ENCODE peak calls at places on chromosome X, in seven cellular contexts. One of them, this sample, is unnamed.

GRCh38 chrX:33725556-33726232 is 406.4 kb downstream of the FAM47A start:
- DNase-seq in A549: no peak
- DNase-seq in mesendoderm: peak; percentile 70
- DNase-seq in transverse colon: no peak
- DNase-seq in neuronal stem cell: peak; percentile 8
- DNase-seq in right cardiac atrium: no peak
- DNase-seq in vagina: no peak
- DNase-seq in this sample: no peak

GRCh38 chrX:120604359-120604782 is 470 bp downstream of the MCTS1 start:
- DNase-seq in transverse colon: peak; percentile 19
- DNase-seq in mesendoderm: peak; percentile 4
- DNase-seq in vagina: no peak
- DNase-seq in right cardiac atrium: no peak
- DNase-seq in A549: peak; percentile 37
- DNase-seq in neuronal stem cell: no peak
- DNase-seq in this sample: peak; percentile 41

GRCh38 chrX:40459576-40460158 is 121.1 kb upstream of the ATP6AP2 start:
- DNase-seq in transverse colon: no peak
- DNase-seq in mesendoderm: no peak
- DNase-seq in right cardiac atrium: no peak
- DNase-seq in vagina: no peak
- DNase-seq in A549: no peak
- DNase-seq in neuronal stem cell: no peak
- DNase-seq in this sample: no peak

GRCh38 chrX:17590892-17591740 is 146.2 kb upstream of the SCML1 start:
- DNase-seq in neuronal stem cell: peak; percentile 15
- DNase-seq in transverse colon: peak; percentile 59
- DNase-seq in mesendoderm: peak; percentile 69
- DNase-seq in vagina: no peak
- DNase-seq in right cardiac atrium: peak; percentile 70
- DNase-seq in A549: peak; percentile 28
- DNase-seq in this sample: peak; percentile 56

GRCh38 chrX:13373807-13374187 is 53.9 kb upstream of the ATXN3L start:
- DNase-seq in vagina: no peak
- DNase-seq in right cardiac atrium: no peak
- DNase-seq in A549: no peak
- DNase-seq in neuronal stem cell: no peak
- DNase-seq in mesendoderm: no peak
- DNase-seq in transverse colon: no peak
- DNase-seq in this sample: no peak

GRCh38 chrX:149831473-149831872 is 49.5 kb upstream of the MAGEA8 start:
- DNase-seq in transverse colon: no peak
- DNase-seq in right cardiac atrium: no peak
- DNase-seq in vagina: no peak
- DNase-seq in A549: no peak
- DNase-seq in mesendoderm: peak; percentile 44
- DNase-seq in neuronal stem cell: no peak
- DNase-seq in this sample: no peak

GRCh38 chrX:70030242-70030823 is 19.4 kb downstream of the AWAT2 start:
- DNase-seq in vagina: no peak
- DNase-seq in right cardiac atrium: no peak
- DNase-seq in A549: peak; percentile 51
- DNase-seq in neuronal stem cell: peak; percentile 44
- DNase-seq in transverse colon: peak; percentile 13
- DNase-seq in mesendoderm: peak; percentile 74
- DNase-seq in this sample: peak; percentile 7

GRCh38 chrX:146243071-146243470 is 425.4 kb downstream of the SLITRK2 start:
- DNase-seq in mesendoderm: no peak
- DNase-seq in neuronal stem cell: no peak
- DNase-seq in vagina: no peak
- DNase-seq in transverse colon: no peak
- DNase-seq in A549: no peak
- DNase-seq in right cardiac atrium: no peak
- DNase-seq in this sample: no peak

GRCh38 chrX:54695816-54696487 is 102.1 kb downstream of the ITIH6 start:
- DNase-seq in right cardiac atrium: no peak
- DNase-seq in A549: no peak
- DNase-seq in vagina: no peak
- DNase-seq in neuronal stem cell: no peak
- DNase-seq in transverse colon: no peak
- DNase-seq in mesendoderm: peak; percentile 10
- DNase-seq in this sample: no peak

GRCh38 chrX:109826954-109827708 is 94.1 kb upstream of the ACSL4 start:
- DNase-seq in transverse colon: no peak
- DNase-seq in right cardiac atrium: no peak
- DNase-seq in vagina: no peak
- DNase-seq in mesendoderm: peak; percentile 68
- DNase-seq in neuronal stem cell: no peak
- DNase-seq in A549: peak; percentile 21
- DNase-seq in this sample: peak; percentile 77

GRCh38 chrX:111407948-111408347 is 4.0 kb downstream of the DCX start:
- DNase-seq in mesendoderm: no peak
- DNase-seq in transverse colon: no peak
- DNase-seq in A549: no peak
- DNase-seq in right cardiac atrium: no peak
- DNase-seq in vagina: no peak
- DNase-seq in neuronal stem cell: no peak
- DNase-seq in this sample: no peak

GRCh38 chrX:1153940-1154339 is 58.5 kb downstream of the CRLF2 start:
- DNase-seq in mesendoderm: peak; percentile 34
- DNase-seq in A549: no peak
- DNase-seq in vagina: no peak
- DNase-seq in right cardiac atrium: no peak
- DNase-seq in transverse colon: no peak
- DNase-seq in neuronal stem cell: no peak
- DNase-seq in this sample: peak; percentile 29

GRCh38 chrX:1150569-1151347 is 61.7 kb downstream of the CRLF2 start:
- DNase-seq in transverse colon: no peak
- DNase-seq in neuronal stem cell: no peak
- DNase-seq in vagina: no peak
- DNase-seq in right cardiac atrium: no peak
- DNase-seq in mesendoderm: no peak
- DNase-seq in A549: no peak
- DNase-seq in this sample: peak; percentile 9

GRCh38 chrX:1151378-1152077 is 60.9 kb downstream of the CRLF2 start:
- DNase-seq in vagina: no peak
- DNase-seq in A549: no peak
- DNase-seq in mesendoderm: no peak
- DNase-seq in neuronal stem cell: no peak
- DNase-seq in right cardiac atrium: no peak
- DNase-seq in transverse colon: no peak
- DNase-seq in this sample: peak; percentile 18

GRCh38 chrX:1147641-1148515 is 64.6 kb downstream of the CRLF2 start:
- DNase-seq in mesendoderm: no peak
- DNase-seq in right cardiac atrium: no peak
- DNase-seq in vagina: no peak
- DNase-seq in neuronal stem cell: no peak
- DNase-seq in A549: no peak
- DNase-seq in transverse colon: no peak
- DNase-seq in this sample: peak; percentile 28

DNA sequence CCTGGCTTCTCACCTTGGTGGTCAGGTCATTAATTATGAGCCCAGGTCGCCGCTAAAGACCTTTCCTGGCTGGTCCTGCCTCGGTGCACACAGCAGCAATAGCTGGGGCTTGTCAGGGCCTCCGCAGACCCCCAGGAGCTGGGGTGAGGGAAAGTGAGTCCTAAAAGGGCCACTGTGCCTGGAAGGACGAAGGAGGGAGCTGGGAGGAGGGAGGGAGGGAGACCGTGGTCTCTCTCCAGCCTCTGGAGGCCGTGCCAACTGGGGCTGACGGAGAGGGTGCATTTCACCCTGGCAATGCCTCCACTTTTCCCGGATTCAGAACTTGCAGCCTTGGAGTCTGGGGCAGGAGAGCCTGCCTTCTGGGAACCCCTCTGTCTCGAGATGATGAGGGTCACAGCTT is 60.4 kb downstream of the CRLF2 start:
- DNase-seq in vagina: no peak
- DNase-seq in transverse colon: no peak
- DNase-seq in mesendoderm: no peak
- DNase-seq in neuronal stem cell: no peak
- DNase-seq in A549: no peak
- DNase-seq in right cardiac atrium: no peak
- DNase-seq in this sample: no peak
- H3K4me3 ChIP-seq in vagina: no peak overlapping the region
- H3K4me3 ChIP-seq in transverse colon: no peak overlapping the region
- H3K4me3 ChIP-seq in mesendoderm: no peak overlapping the region
- H3K4me3 ChIP-seq in neuronal stem cell: no peak overlapping the region
- H3K4me3 ChIP-seq in A549: no peak overlapping the region
- H3K4me3 ChIP-seq in right cardiac atrium: no peak overlapping the region
- H3K4me3 ChIP-seq in this sample: no peak overlapping the region

GRCh38 chrX:140725500-140725899 is 15.9 kb downstream of the LINC00632 start:
- DNase-seq in A549: no peak
- DNase-seq in mesendoderm: no peak
- DNase-seq in right cardiac atrium: no peak
- DNase-seq in transverse colon: no peak
- DNase-seq in neuronal stem cell: no peak
- DNase-seq in vagina: no peak
- DNase-seq in this sample: no peak

GRCh38 chrX:140724337-140725105 is 15.0 kb downstream of the LINC00632 start:
- DNase-seq in vagina: no peak
- DNase-seq in A549: no peak
- DNase-seq in neuronal stem cell: no peak
- DNase-seq in right cardiac atrium: no peak
- DNase-seq in transverse colon: no peak
- DNase-seq in mesendoderm: peak; percentile 23
- DNase-seq in this sample: no peak

GRCh38 chrX:140723251-140723650 is 13.7 kb downstream of the LINC00632 start:
- DNase-seq in A549: no peak
- DNase-seq in right cardiac atrium: no peak
- DNase-seq in mesendoderm: peak; percentile 45
- DNase-seq in neuronal stem cell: no peak
- DNase-seq in vagina: no peak
- DNase-seq in transverse colon: no peak
- DNase-seq in this sample: no peak
- H3K27ac ChIP-seq in A549: no peak overlapping the region
- H3K27ac ChIP-seq in right cardiac atrium: no peak overlapping the region
- H3K27ac ChIP-seq in mesendoderm: no peak overlapping the region
- H3K27ac ChIP-seq in neuronal stem cell: no peak overlapping the region
- H3K27ac ChIP-seq in vagina: no peak overlapping the region
- H3K27ac ChIP-seq in transverse colon: no peak overlapping the region
- H3K27ac ChIP-seq in this sample: no peak overlapping the region

GRCh38 chrX:24364326-24364725 is 3.9 kb downstream of the SUPT20HL1 start:
- DNase-seq in vagina: no peak
- DNase-seq in mesendoderm: no peak
- DNase-seq in neuronal stem cell: no peak
- DNase-seq in right cardiac atrium: no peak
- DNase-seq in A549: no peak
- DNase-seq in transverse colon: no peak
- DNase-seq in this sample: no peak
- H3K4me1 ChIP-seq in vagina: no peaks in the 10 kb centered on the region
- H3K4me1 ChIP-seq in mesendoderm: no peaks in the 10 kb centered on the region
- H3K4me1 ChIP-seq in neuronal stem cell: no peaks in the 10 kb centered on the region
- H3K4me1 ChIP-seq in right cardiac atrium: no peaks in the 10 kb centered on the region
- H3K4me1 ChIP-seq in A549: no peaks in the 10 kb centered on the region
- H3K4me1 ChIP-seq in transverse colon: no peaks in the 10 kb centered on the region
- H3K4me1 ChIP-seq in this sample: no peaks in the 10 kb centered on the region

DNA sequence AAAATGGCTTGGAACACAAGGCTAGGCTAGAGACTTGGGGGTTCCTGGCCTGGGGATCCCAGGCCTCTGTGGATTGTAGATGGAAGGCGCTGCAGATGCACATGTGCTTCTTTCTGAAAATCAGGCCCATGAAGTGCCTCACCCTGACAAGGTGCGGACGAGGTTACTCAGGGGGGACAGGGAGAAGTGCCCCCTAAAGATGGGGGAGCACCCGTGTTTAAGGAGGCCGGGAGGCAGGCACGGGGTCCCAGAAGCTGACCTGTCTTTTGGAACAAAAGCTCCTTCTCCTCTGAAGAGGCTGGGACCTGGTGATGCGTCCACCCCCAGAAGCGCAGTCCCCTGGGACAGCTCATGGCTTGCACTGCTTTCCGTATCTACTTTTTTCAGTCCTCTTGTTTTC is 2.4 kb downstream of the PDZD4 start:
- DNase-seq in right cardiac atrium: no peak
- DNase-seq in mesendoderm: no peak
- DNase-seq in vagina: no peak
- DNase-seq in transverse colon: no peak
- DNase-seq in A549: no peak
- DNase-seq in neuronal stem cell: no peak
- DNase-seq in this sample: no peak
- H3K4me3 ChIP-seq in right cardiac atrium: no peak overlapping the region
- H3K4me3 ChIP-seq in mesendoderm: no peak overlapping the region
- H3K4me3 ChIP-seq in vagina: peak overlapping the region; percentile 54
- H3K4me3 ChIP-seq in transverse colon: no peak overlapping the region
- H3K4me3 ChIP-seq in A549: no peak overlapping the region
- H3K4me3 ChIP-seq in neuronal stem cell: no peak overlapping the region
- H3K4me3 ChIP-seq in this sample: no peak overlapping the region

DNA sequence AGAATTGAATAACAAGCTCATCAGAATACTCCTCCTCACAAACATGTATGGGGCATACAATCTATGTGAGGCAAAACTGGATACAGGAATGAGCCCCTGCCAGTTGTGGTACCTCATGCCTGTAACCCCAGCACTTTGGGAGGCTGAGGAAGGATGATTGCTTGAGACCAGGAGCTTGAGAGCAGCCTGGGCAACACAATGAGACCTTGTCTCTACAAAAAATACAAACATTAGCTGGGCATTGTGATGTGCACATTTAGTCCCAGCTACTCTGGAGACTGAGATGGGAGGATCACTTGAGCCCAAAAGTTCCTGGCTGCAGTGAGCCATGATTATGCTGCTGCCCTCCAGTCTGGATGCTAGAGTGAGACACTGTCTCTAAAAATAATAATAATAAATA is 611.0 kb downstream of the NLGN4X start:
- DNase-seq in A549: no peak
- DNase-seq in vagina: no peak
- DNase-seq in mesendoderm: no peak
- DNase-seq in neuronal stem cell: no peak
- DNase-seq in right cardiac atrium: no peak
- DNase-seq in transverse colon: no peak
- DNase-seq in this sample: no peak
- H3K27ac ChIP-seq in A549: no peak overlapping the region
- H3K27ac ChIP-seq in vagina: no peak overlapping the region
- H3K27ac ChIP-seq in mesendoderm: no peak overlapping the region
- H3K27ac ChIP-seq in neuronal stem cell: no peak overlapping the region
- H3K27ac ChIP-seq in right cardiac atrium: no peak overlapping the region
- H3K27ac ChIP-seq in transverse colon: no peak overlapping the region
- H3K27ac ChIP-seq in this sample: no peak overlapping the region

DNA sequence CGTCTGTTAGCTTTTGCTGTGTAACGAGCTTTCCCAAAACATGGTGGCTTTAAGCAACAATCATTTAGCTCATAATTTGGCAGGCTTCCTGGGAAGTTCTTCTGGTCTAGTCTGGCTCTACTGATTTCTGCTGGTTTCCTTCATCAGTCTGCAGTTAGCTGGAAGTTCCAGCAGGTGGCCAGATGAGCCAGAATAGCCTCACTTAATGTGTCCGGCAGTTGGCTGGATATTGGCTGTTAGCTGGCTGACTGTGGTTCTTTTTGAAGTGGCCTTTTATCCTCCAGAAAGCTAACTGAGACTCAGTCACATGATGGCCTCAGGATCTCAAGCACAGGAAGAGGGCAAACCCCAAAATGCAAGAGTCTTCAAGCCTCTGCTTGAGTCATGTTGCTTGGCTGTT is 34.9 kb downstream of the FTHL17 start:
- DNase-seq in A549: peak; percentile 10
- DNase-seq in transverse colon: peak; percentile 30
- DNase-seq in vagina: no peak
- DNase-seq in mesendoderm: peak; percentile 65
- DNase-seq in right cardiac atrium: no peak
- DNase-seq in neuronal stem cell: peak; percentile 17
- DNase-seq in this sample: peak; percentile 40
- H3K4me1 ChIP-seq in A549: no peaks in the 10 kb centered on the region
- H3K4me1 ChIP-seq in transverse colon: no peaks in the 10 kb centered on the region
- H3K4me1 ChIP-seq in vagina: no peaks in the 10 kb centered on the region
- H3K4me1 ChIP-seq in mesendoderm: no peaks in the 10 kb centered on the region
- H3K4me1 ChIP-seq in right cardiac atrium: no peaks in the 10 kb centered on the region
- H3K4me1 ChIP-seq in neuronal stem cell: no peaks in the 10 kb centered on the region
- H3K4me1 ChIP-seq in this sample: no peaks in the 10 kb centered on the region

GRCh38 chrX:71053217-71053621 is 14.9 kb downstream of the SNX12 start:
- DNase-seq in vagina: no peak
- DNase-seq in right cardiac atrium: peak; percentile 65
- DNase-seq in mesendoderm: peak; percentile 96
- DNase-seq in neuronal stem cell: peak; percentile 62
- DNase-seq in A549: no peak
- DNase-seq in transverse colon: no peak
- DNase-seq in this sample: no peak
- H3K4me3 ChIP-seq in vagina: no peak overlapping the region
- H3K4me3 ChIP-seq in right cardiac atrium: peak overlapping the region; percentile 49
- H3K4me3 ChIP-seq in mesendoderm: peak overlapping the region; percentile 42
- H3K4me3 ChIP-seq in neuronal stem cell: peak overlapping the region; percentile 74
- H3K4me3 ChIP-seq in A549: no peak overlapping the region
- H3K4me3 ChIP-seq in transverse colon: no peak overlapping the region
- H3K4me3 ChIP-seq in this sample: no peak overlapping the region

This sample was measured in SJSA1.